ENCODE peak calls at places on chromosomes 6 and 20, in nine cellular contexts. W is BE2C, N is left ventricle myocardium inferior, C is IMR-90, Q is right lobe of liver, H is heart left ventricle, D is A549, O is OCI-LY7, M is body of pancreas. J is an unnamed sample.

GRCh38 chr6:131172237-131172636 is 37.0 kb downstream of the AKAP7 start:
- DNase-seq in W (no peak), N (no peak), C (peak; percentile 57), Q (no peak), H (no peak), D (no peak), O (no peak), M (no peak), J (peak; percentile 21)

GRCh38 chr6:44667668-44668390 is 280.3 kb downstream of the CDC5L start:
- DNase-seq in W (peak; percentile 40), N (no peak), C (no peak), Q (peak; percentile 63), H (no peak), D (peak; percentile 38), O (peak; percentile 21), M (peak; percentile 27), J (no peak)

GRCh38 chr6:36639171-36639808 is 39.2 kb upstream of the CDKN1A start:
- DNase-seq in W (no peak), N (no peak), C (no peak), Q (no peak), H (no peak), D (no peak), O (no peak), M (no peak), J (no peak)

GRCh38 chr20:18101125-18101820 is 36.4 kb upstream of the KAT14 start:
- DNase-seq in W (no peak), N (no peak), C (no peak), Q (no peak), H (no peak), D (no peak), O (no peak), M (no peak), J (no peak)

GRCh38 chr6:21185849-21186478 is 407.6 kb upstream of the SOX4 start:
- DNase-seq in W (no peak), N (no peak), C (no peak), Q (no peak), H (no peak), D (no peak), O (no peak), M (no peak), J (no peak)

GRCh38 chr6:170062209-170062903 is 228.5 kb downstream of the DLL1 start:
- DNase-seq in W (no peak), N (no peak), C (no peak), Q (peak; percentile 49), H (no peak), D (no peak), O (no peak), M (no peak), J (no peak)

GRCh38 chr6:1094306-1094705 is 217.6 kb upstream of the FOXQ1 start:
- DNase-seq in W (no peak), N (no peak), C (peak; percentile 79), Q (no peak), H (no peak), D (no peak), O (no peak), M (no peak), J (peak; percentile 30)

GRCh38 chr6:30922447-30922852 is 8.4 kb downstream of the VARS2 start:
- DNase-seq in W (no peak), N (no peak), C (no peak), Q (no peak), H (no peak), D (no peak), O (no peak), M (no peak), J (no peak)

GRCh38 chr6:107704377-107705013 is 119.6 kb downstream of the SCML4 start:
- DNase-seq in W (peak; percentile 47), N (no peak), C (peak; percentile 68), Q (no peak), H (no peak), D (peak; percentile 14), O (peak; percentile 69), M (no peak), J (peak; percentile 23)

GRCh38 chr6:10759312-10759839 is 11.8 kb downstream of the TMEM14B start:
- DNase-seq in W (no peak), N (no peak), C (peak; percentile 96), Q (no peak), H (no peak), D (peak; percentile 91), O (peak; percentile 64), M (no peak), J (peak; percentile 89)

GRCh38 chr6:27296106-27296783 is 15.8 kb downstream of the POM121L2 start:
- DNase-seq in W (peak; percentile 44), N (no peak), C (peak; percentile 41), Q (no peak), H (no peak), D (peak; percentile 79), O (no peak), M (no peak), J (peak; percentile 46)

GRCh38 chr6:25137497-25137896 is 141.7 kb upstream of the CARMIL1 start:
- DNase-seq in W (no peak), N (no peak), C (no peak), Q (no peak), H (no peak), D (no peak), O (peak; percentile 11), M (no peak), J (no peak)

GRCh38 chr20:43003318-43003928 is 186.3 kb downstream of the PTPRT start:
- DNase-seq in W (no peak), N (no peak), C (no peak), Q (no peak), H (no peak), D (no peak), O (no peak), M (no peak), J (no peak)

DNA sequence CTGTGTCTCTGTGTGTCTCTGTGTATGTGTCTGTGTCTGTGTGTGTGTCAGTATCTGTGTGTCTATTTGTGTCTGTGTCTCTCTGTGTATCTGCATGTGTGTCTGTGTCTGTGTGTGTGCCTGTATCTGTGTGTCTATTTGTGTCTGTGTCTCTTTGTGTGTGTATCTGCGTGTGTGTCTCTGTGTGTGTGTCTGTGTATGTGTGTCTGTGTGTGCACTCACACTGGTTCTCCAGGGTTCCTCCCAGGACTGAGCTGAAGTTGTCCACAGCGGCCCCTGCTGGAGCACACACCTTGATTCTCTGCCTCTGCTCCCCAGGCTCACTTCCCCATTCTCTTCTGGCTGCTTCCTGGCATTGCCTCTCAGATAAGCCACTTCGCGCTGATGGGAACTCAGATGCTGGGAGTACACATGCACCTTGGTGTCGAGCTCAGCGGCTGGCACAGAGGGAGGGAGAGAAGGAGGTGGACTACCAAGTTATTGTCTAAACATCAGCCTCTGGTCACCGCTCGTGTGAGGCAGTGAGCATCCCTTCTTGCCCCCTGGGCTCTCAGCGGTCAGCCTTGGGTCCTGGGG is 105.0 kb upstream of the NXT1 start:
- DNase-seq in W (no peak), N (peak; percentile 72), C (peak; percentile 33), Q (peak; percentile 67), H (peak; percentile 80), D (peak; percentile 65), O (peak; percentile 22), M (peak; percentile 52), J (no peak)
- TF ChIP-seq CTCF in W (peak; percentile 15), N (peak; percentile 71), C (peak; percentile 48), Q (peak; percentile 49), H (peak; percentile 55), D (peak; percentile 71), O (peak; percentile 65), M (peak; percentile 29), J (peak; percentile 57)

GRCh38 chr6:166924531-166924930 is 31.8 kb downstream of the RNASET2 start:
- DNase-seq in W (no peak), N (no peak), C (no peak), Q (no peak), H (no peak), D (no peak), O (no peak), M (no peak), J (no peak)

GRCh38 chr6:166925141-166925996 is 31.0 kb downstream of the RNASET2 start:
- DNase-seq in W (no peak), N (no peak), C (no peak), Q (no peak), H (no peak), D (no peak), O (no peak), M (no peak), J (no peak)

GRCh38 chr6:166926748-166927147 is 29.6 kb downstream of the RNASET2 start:
- DNase-seq in W (peak; percentile 55), N (no peak), C (no peak), Q (no peak), H (no peak), D (no peak), O (no peak), M (no peak), J (no peak)

GRCh38 chr6:166927240-166927941 is 29.0 kb downstream of the RNASET2 start:
- DNase-seq in W (no peak), N (no peak), C (no peak), Q (no peak), H (no peak), D (no peak), O (no peak), M (no peak), J (no peak)

GRCh38 chr6:166922937-166923336 is 33.4 kb downstream of the RNASET2 start:
- DNase-seq in W (no peak), N (no peak), C (no peak), Q (no peak), H (no peak), D (no peak), O (no peak), M (no peak), J (no peak)
- TF ChIP-seq CTCF in W (no peak), N (no peak), C (no peak), Q (no peak), H (no peak), D (no peak), O (no peak), M (no peak), J (no peak)

DNA sequence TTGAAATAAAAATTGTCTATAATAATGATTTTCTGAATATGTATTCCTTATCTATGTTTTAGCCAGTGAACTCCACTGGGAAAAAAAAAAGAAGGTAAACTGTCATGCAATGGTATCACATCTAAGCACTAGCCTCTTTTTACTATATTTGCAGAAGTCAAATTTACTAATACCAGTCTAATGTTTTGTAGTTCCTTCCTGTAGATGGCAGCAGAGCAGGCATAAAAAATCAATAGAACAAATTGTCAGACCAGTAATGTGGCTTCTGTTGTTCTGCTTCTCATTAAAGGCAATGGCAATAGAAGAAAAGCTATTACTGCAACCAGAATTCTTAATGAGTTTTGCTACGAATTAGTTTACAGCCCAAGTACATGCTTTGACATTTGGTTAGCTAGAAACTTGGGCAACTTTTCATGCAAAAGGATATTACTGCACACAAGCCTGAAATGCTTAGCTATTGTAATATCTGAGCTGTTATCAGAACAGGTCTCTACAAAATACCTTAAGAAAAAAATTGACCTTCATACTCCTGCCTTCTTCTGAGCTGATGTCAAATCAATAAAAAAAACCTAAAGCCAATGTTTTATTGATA is 476.9 kb downstream of the KHDRBS2 start:
- DNase-seq in W (no peak), N (no peak), C (no peak), Q (no peak), H (no peak), D (no peak), O (peak; percentile 23), M (no peak), J (peak; percentile 15)
- TF ChIP-seq CTCF in W (peak; percentile 47), N (peak; percentile 43), C (peak; percentile 43), Q (peak; percentile 69), H (peak; percentile 11), D (no peak), O (peak; percentile 81), M (peak; percentile 57), J (peak; percentile 70)

DNA sequence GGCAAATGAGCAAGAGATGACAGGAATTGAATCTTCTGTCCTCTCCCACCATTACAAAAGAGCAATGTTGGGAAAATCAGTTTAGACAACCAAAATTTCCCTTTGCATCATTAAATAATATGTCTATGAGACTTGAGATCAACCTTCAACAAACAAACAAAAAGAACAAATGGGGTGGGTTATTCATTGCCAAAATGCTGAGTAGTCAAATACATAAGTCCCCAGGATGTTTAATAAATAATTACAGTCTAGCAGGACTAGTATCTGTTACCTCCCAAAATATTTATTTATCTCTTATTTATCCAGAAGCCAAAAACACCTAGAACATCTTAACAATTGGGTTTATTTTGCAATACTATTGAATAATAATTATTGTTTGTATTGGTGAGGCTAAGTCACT is 16.2 kb upstream of the IRAK1BP1 start:
- DNase-seq in W (no peak), N (no peak), C (no peak), Q (no peak), H (no peak), D (no peak), O (no peak), M (no peak), J (no peak)
- TF ChIP-seq CTCF in W (no peak), N (no peak), C (no peak), Q (no peak), H (no peak), D (no peak), O (no peak), M (no peak), J (no peak)